ENCODE peak calls at places on chromosomes 3 and 15, in four cellular contexts. H, J, F and G are unnamed samples. For H3K36me3 and H3K4me1, the result is how much of the 10 kb centered on the place peaks cover.

GRCh38 chr3:9582332-9582731 is 28.7 kb upstream of the LHFPL4 start:
- DNase-seq in H (no peak), J (no peak), F (no peak), G (no peak)

GRCh38 chr15:40789119-40789518 is 17.8 kb upstream of the ZFYVE19 start:
- DNase-seq in H (no peak), J (no peak), F (no peak), G (no peak)

GRCh38 chr3:19471147-19471546 is 322.8 kb downstream of the KCNH8 start:
- DNase-seq in H (no peak), J (no peak), F (no peak), G (no peak)

GRCh38 chr3:17491601-17492000 is 250.8 kb downstream of the TBC1D5 start:
- DNase-seq in H (peak), J (no peak), F (peak), G (no peak)

GRCh38 chr3:172135766-172136729 is 96.7 kb downstream of the FNDC3B start:
- DNase-seq in H (peak), J (no peak), F (peak), G (no peak)

GRCh38 chr15:100108346-100108745 is 233.4 kb downstream of the ADAMTS17 start:
- DNase-seq in H (no peak), J (no peak), F (no peak), G (no peak)

GRCh38 chr15:39539973-39540558 is 40.8 kb upstream of the THBS1 start:
- DNase-seq in H (no peak), J (no peak), F (no peak), G (no peak)

GRCh38 chr3:99920530-99921376 is 103.1 kb downstream of the CMSS1 start:
- DNase-seq in H (peak), J (peak), F (peak), G (no peak)

GRCh38 chr3:45942051-45942825 is 1.0 kb upstream of the CXCR6 start:
- DNase-seq in H (no peak), J (no peak), F (no peak), G (no peak)

GRCh38 chr3:161540594-161540993 is 44.0 kb downstream of the OTOL1 start:
- DNase-seq in H (no peak), J (no peak), F (no peak), G (no peak)

DNA sequence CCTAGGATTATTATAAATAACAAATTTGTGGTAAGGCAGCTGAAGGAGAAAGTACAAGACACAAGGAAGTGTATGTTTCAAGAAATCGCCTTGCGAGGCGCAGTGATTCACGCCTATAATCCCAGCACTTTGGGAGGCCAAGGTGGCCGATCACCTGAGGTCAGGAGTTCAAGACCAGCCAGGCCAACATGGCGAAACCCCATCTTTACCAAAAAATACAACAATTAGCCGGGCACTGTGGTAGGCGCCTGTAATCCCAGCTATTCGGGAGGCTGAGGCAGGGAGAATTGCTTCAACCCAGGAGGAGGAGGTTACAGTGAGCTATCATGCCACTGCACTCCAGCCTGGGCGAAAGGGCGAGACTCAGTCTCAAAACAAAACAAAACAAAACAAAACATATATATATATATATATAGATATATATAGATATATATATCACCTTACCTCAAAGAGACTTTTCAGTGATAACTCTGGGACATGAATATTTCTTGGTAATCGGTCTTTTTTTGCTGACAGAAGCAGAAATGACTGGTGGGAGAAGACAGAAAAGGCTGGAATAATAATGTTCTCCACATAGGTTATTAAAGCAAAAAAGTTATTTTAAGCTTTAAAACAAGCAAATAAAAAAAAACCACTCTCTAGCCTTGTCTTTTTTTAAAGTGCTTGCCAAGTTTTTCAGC is 52.3 kb downstream of the TRANK1 start:
- DNase-seq in H (no peak), J (no peak), F (no peak), G (no peak)
- H3K36me3 ChIP-seq in H (under half), J (under half), F (under half), G (under half)

DNA sequence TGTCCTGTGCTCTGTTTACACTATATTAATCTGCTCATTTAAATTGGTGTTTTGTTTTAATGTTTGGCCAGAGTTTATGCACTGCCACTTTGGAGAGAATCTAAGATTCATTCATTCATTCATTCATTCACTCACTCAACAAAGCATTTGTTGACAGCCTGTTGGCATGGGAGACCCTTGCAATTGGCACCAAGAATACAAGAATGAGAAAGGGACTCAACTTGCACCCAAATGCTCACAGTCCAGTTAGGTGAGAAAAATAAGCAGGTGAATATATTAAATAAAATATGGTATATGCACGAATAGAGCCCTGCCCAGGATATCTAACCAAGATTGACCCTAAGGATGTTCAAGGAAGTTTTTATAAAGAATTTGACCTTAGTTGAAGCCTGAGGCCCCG is 80.4 kb downstream of the TGFBR2 start:
- DNase-seq in H (no peak), J (no peak), F (no peak), G (no peak)
- H3K4me1 ChIP-seq in H (under half), J (under half), F (under half), G (under half)

DNA sequence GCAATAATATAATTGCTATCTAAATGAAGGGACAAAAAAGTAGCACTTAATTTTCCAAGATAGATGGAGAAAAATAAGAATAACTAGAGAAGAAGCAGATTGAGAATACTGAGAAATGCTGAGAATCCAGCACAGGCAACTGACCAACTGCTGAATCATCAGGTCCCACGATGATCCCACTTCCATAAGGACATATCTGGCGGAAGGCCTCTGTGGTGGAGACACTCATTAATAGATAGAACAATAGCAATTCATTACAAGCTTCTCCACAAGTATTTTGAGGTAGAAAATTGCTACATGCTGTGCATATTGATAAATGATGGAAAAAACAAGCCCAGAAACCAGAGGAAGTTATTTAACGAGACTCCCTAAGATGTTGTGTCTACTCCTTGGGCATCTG is 105.9 kb downstream of the DUT start:
- DNase-seq in H (peak), J (no peak), F (no peak), G (no peak)
- H3K36me3 ChIP-seq in H (under half), J (under half), F (under half), G (half or more)

DNA sequence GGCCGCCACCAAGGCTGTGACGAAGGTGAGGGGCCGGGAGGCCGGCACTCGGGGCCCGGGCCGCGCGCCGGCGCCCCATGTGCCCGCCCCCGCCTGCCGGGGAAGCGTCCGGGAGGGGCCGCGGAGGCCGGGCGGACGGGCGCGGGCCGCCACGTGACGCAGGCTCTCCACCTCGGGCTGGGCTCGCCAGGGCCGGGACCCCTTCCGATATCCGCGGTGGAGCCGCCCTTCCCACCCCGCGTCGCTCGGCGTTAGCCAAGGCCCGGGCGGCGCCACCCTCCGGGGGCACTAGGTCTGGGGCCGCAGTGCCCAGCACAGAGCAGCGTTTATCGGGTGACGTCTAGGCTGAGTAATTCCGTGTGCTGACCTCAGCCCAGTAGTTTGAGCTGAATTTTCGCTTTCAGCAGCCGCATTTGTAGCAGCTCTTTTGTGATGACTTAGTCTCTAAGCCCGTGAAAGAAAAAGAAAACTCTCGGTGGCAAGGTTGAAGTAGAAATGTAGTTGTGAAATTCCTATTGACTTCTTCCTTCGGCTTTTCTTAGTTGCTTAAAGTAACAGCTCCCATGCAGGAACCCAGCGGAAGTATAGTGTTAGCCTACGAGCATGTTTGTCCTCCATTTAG is 885 bp downstream of the CDV3 start:
- DNase-seq in H (peak), J (peak), F (peak), G (peak)
- H3K4me1 ChIP-seq in H (under half), J (under half), F (under half), G (half or more)

GRCh38 chr3:126317029-126317996 is 39.9 kb downstream of the KLF15 start:
- DNase-seq in H (no peak), J (no peak), F (no peak), G (no peak)
- H3K36me3 ChIP-seq in H (under half), J (under half), F (under half), G (under half)

DNA sequence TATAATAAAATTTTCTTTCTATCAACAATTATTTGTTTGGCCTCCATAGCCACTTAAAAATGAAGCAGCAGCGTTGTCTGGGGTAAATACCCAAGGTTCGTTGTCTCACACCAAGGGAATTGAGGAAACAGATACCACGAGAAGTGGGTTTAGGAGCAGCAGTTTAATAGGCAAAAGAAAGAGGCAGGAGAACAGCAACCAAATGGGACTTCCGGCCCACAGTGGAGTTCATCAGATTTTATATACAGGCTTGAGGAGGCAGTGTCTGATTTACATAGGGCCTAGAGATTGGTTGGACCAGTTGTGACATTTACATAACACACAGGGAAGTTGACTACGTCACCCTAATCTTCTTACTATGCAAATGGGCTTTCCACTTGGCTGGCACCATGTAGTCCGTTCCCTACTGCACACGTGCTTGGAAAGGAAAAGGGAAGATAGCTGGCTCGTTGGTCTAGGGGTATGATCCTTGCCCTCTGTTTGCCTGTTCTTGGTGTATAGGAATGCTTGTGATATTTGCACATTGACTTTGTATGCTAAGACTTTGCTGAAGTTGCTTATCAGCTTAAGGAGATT is 61.5 kb upstream of the SETMAR start:
- DNase-seq in H (no peak), J (no peak), F (no peak), G (no peak)
- H3K4me1 ChIP-seq in H (under half), J (under half), F (under half), G (under half)